ENCODE peak calls at places on chromosome 17, in eight cellular contexts. M, O, F, Z, U, K, C and T are unnamed samples.

GRCh38 chr17:70336411-70336810 is 167.1 kb downstream of the KCNJ2 start:
- DNase-seq in U (no peak), C (no peak), O (no peak), M (no peak), K (no peak), F (no peak), Z (no peak), T (no peak)

GRCh38 chr17:38870259-38871165 is 654 bp downstream of the LASP1 start:
- DNase-seq in K (peak; percentile 53), M (peak; percentile 72), Z (peak; percentile 58), F (peak; percentile 81), U (peak; percentile 90), O (peak; percentile 83), C (peak; percentile 57), T (peak; percentile 87)

GRCh38 chr17:50468120-50469004 is at the start of gene CHAD:
- DNase-seq in C (no peak), K (no peak), M (no peak), U (no peak), O (peak; percentile 87), Z (no peak), F (no peak), T (no peak)

GRCh38 chr17:2939714-2940351 is 123.6 kb downstream of the OR1D5 start:
- DNase-seq in F (no peak), M (no peak), U (no peak), O (no peak), Z (no peak), K (no peak), C (no peak), T (peak; percentile 60)

GRCh38 chr17:31580331-31581021 is 189.0 kb downstream of the RAB11FIP4 start:
- DNase-seq in F (peak; percentile 27), C (peak; percentile 89), Z (peak; percentile 81), K (peak; percentile 91), M (peak; percentile 40), O (no peak), U (peak; percentile 80), T (peak; percentile 78)

GRCh38 chr17:17609121-17609520 is 17.6 kb upstream of the PEMT start:
- DNase-seq in M (no peak), C (no peak), O (no peak), K (no peak), U (no peak), F (no peak), Z (no peak), T (no peak)

GRCh38 chr17:4043862-4044261 is 79.6 kb upstream of the ATP2A3 start:
- DNase-seq in M (no peak), F (peak; percentile 82), K (no peak), Z (no peak), U (no peak), C (no peak), O (no peak), T (no peak)

GRCh38 chr17:28751600-28752366 is 8.0 kb downstream of the TRAF4 start:
- DNase-seq in U (no peak), Z (no peak), C (no peak), K (no peak), M (no peak), O (no peak), F (no peak), T (no peak)

GRCh38 chr17:49590874-49591273 is 15.2 kb downstream of the NXPH3 start:
- DNase-seq in O (no peak), U (no peak), M (no peak), Z (no peak), C (no peak), F (no peak), K (no peak), T (no peak)

GRCh38 chr17:32684087-32684828 is 192.7 kb downstream of the MYO1D start:
- DNase-seq in C (no peak), O (no peak), K (no peak), M (no peak), F (no peak), Z (no peak), U (no peak), T (no peak)

GRCh38 chr17:56142325-56142724 is 10.9 kb upstream of the ANKFN1 start:
- DNase-seq in F (no peak), C (peak; percentile 68), O (no peak), M (peak; percentile 15), K (peak; percentile 18), Z (peak; percentile 98), U (no peak), T (no peak)

GRCh38 chr17:14310584-14310983 is 9.7 kb downstream of the HS3ST3B1 start:
- DNase-seq in K (peak; percentile 27), O (no peak), C (no peak), U (no peak), Z (no peak), M (no peak), F (no peak), T (no peak)

GRCh38 chr17:77581480-77581879 is 377.0 kb upstream of the TNRC6C start:
- DNase-seq in M (no peak), O (no peak), K (peak; percentile 84), C (peak; percentile 49), F (no peak), Z (peak; percentile 54), U (peak; percentile 6), T (peak; percentile 1)

GRCh38 chr17:8310601-8311123 is 621 bp downstream of the ARHGEF15 start:
- DNase-seq in O (no peak), U (no peak), M (no peak), F (no peak), Z (no peak), C (no peak), K (no peak), T (no peak)
- H3K4me3 ChIP-seq in O (no peak overlapping the region), U (peak overlapping the region; percentile 42), M (no peak overlapping the region), F (no peak overlapping the region), Z (no peak overlapping the region), C (no peak overlapping the region), K (no peak overlapping the region), T (peak overlapping the region; percentile 53)

DNA sequence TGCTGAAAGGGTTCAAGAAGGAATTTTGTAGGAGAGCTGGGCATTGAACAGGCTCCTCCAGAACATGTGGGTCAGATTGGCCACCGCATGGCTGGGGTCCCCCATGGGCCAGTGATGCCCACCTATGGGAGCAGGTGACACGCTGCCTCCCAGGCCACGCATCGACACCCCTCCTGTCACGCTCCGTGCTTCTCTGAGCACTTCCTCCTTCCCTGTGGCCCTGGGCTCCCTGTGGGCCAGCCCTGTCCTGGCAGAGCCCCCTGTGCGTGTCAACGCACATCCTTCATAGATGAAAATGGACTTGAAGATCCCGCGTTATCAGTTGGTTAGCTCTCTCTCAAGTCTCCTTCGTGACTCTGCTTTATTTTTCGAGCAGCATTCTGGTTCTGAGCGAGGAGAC is 160.3 kb downstream of the RPTOR start:
- DNase-seq in M (no peak), C (no peak), F (no peak), U (no peak), O (no peak), Z (no peak), K (no peak), T (no peak)
- TF ChIP-seq CTCF in M (no peak), C (no peak), F (no peak), U (no peak), O (no peak), Z (no peak), K (no peak), T (no peak)

GRCh38 chr17:20916383-20916782 is 126.4 kb downstream of the USP22 start:
- DNase-seq in M (no peak), F (no peak), U (no peak), C (no peak), Z (no peak), K (peak; percentile 72), O (no peak), T (no peak)
- H3K4me3 ChIP-seq in M (no peak overlapping the region), F (no peak overlapping the region), U (peak overlapping the region; percentile 1), C (no peak overlapping the region), Z (peak overlapping the region; percentile 2), K (peak overlapping the region; percentile 33), O (no peak overlapping the region), T (peak overlapping the region; percentile 24)

GRCh38 chr17:19321481-19322128 is 40.9 kb downstream of the B9D1 start:
- DNase-seq in U (peak; percentile 25), C (no peak), O (no peak), M (no peak), K (no peak), Z (no peak), F (no peak), T (no peak)
- TF ChIP-seq CTCF in U (peak; percentile 7), C (peak; percentile 18), O (peak; percentile 17), M (no peak), K (no peak), Z (no peak), F (peak; percentile 5), T (no peak)

DNA sequence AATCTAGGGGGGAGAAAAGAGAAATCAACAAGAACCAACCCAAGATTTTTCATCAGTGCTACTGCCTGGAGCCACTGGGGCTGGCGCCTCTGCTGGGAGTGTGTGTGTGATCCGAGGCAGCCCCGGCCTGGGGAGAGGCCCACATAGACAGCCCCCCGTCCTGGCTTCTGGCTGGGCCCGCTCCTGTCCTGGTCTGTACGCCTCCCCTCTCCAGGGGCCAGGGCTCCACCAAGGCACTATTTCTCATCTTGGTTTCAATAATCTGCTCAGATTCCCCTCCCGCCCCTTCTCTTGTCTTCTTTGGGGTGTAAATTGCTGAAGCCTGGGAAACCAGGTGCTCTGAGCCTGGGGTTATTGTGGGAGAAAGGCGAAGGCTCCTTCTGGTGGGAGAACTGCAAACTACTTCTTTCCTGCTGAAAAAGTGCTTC is 7.8 kb downstream of the BAHCC1 start:
- DNase-seq in M (no peak), K (no peak), C (peak; percentile 54), U (no peak), F (no peak), O (no peak), Z (no peak), T (no peak)
- H3K4me3 ChIP-seq in M (no peak overlapping the region), K (no peak overlapping the region), C (no peak overlapping the region), U (peak overlapping the region; percentile 17), F (no peak overlapping the region), O (no peak overlapping the region), Z (peak overlapping the region; percentile 33), T (peak overlapping the region; percentile 28)

DNA sequence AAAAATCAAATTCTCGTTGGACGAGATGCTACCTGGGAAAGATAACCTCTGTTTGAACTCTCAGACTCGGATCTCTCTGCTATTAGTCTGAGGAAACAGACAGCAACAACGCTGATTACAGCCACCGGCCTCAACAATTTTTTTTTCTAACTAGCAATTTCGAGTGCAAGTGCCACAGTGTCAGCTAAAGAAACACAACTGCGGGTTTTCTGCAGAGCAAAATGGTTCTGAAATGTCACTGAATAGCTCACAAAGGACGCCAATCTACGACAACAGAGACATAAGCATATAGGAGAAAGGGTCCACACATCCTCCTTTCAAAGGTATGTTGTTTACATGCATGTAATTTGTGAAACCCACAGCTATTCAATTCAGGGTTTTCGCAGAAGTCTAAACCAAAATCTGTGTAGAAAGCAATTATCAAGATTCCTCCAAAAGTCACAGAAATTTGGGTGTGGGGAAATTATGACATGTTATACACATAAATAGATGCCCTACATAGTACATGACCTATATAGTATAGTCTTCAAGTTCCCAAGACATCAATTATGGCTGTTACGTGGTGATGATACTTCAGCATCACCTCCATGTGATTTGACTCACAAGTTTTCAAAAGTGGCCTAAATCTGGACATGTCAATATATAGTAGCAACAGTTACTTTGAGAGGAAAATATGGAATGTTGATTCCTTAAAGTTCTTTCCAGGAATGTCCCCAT is 135.7 kb downstream of the SKAP1 start:
- DNase-seq in O (no peak), K (no peak), U (no peak), Z (no peak), F (no peak), M (no peak), C (no peak), T (no peak)
- TF ChIP-seq CTCF in O (no peak), K (no peak), U (no peak), Z (no peak), F (no peak), M (no peak), C (no peak), T (no peak)

GRCh38 chr17:384622-385194 is 32.1 kb upstream of the RPH3AL start:
- DNase-seq in U (no peak), O (no peak), M (no peak), C (no peak), F (no peak), K (no peak), Z (no peak), T (no peak)
- H3K4me3 ChIP-seq in U (peak overlapping the region; percentile 52), O (no peak overlapping the region), M (no peak overlapping the region), C (no peak overlapping the region), F (no peak overlapping the region), K (no peak overlapping the region), Z (no peak overlapping the region), T (peak overlapping the region; percentile 56)

GRCh38 chr17:7435676-7436555 is 681 bp downstream of the TMEM102 start:
- DNase-seq in U (peak; percentile 84), C (no peak), Z (no peak), O (peak; percentile 57), F (peak; percentile 70), M (peak; percentile 57), K (peak; percentile 60), T (peak; percentile 81)
- TF ChIP-seq CTCF in U (peak; percentile 21), C (no peak), Z (no peak), O (peak; percentile 22), F (peak; percentile 34), M (no peak), K (peak; percentile 32), T (no peak)